ENCODE peak calls at places on chromosomes 2 and 18, in eight cellular contexts. N is mesothelial cell of epicardium, T is psoas muscle, J is fibroblast of the conjunctiva, G is HEK293T, S is SW 1271, P is NCI-H2171 treated with DMSO at 0.1 percent for 48 hours, H is T47D. U is an unnamed sample.

GRCh38 chr18:8745355-8746014 is 40.1 kb downstream of the MTCL1 start:
- DNase-seq in N (no peak), T (no peak), J (no peak), G (no peak), S (no peak), P (no peak), H (no peak), U (no peak)

GRCh38 chr2:160387558-160388262 is 105.9 kb downstream of the RBMS1 start:
- DNase-seq in N (no peak), T (peak; percentile 74), J (peak; percentile 93), G (no peak), S (peak; percentile 60), P (no peak), H (no peak), U (no peak)

GRCh38 chr2:64670047-64670446 is 16.3 kb upstream of the SERTAD2 start:
- DNase-seq in N (no peak), T (no peak), J (no peak), G (no peak), S (no peak), P (no peak), H (no peak), U (no peak)

GRCh38 chr18:62436636-62437519 is 85.9 kb upstream of the ZCCHC2 start:
- DNase-seq in N (no peak), T (peak; percentile 92), J (peak; percentile 42), G (no peak), S (no peak), P (no peak), H (no peak), U (no peak)

GRCh38 chr18:13611616-13612110 is 114.7 kb downstream of the FAM210A start:
- DNase-seq in N (no peak), T (peak; percentile 44), J (no peak), G (no peak), S (no peak), P (no peak), H (no peak), U (no peak)

GRCh38 chr2:25787020-25787419 is 91.3 kb downstream of the ASXL2 start:
- DNase-seq in N (no peak), T (no peak), J (no peak), G (no peak), S (no peak), P (no peak), H (no peak), U (no peak)

GRCh38 chr2:25341753-25342371 is at the start of gene DNMT3A:
- DNase-seq in N (peak; percentile 68), T (peak; percentile 73), J (no peak), G (peak; percentile 72), S (peak; percentile 46), P (peak; percentile 45), H (peak; percentile 64), U (peak; percentile 77)

GRCh38 chr18:7370812-7371211 is 139.9 kb downstream of the LRRC30 start:
- DNase-seq in N (no peak), T (peak; percentile 59), J (no peak), G (no peak), S (no peak), P (no peak), H (no peak), U (no peak)

GRCh38 chr2:237026981-237027711 is 58.5 kb upstream of the COPS8 start:
- DNase-seq in N (peak; percentile 45), T (peak; percentile 77), J (peak; percentile 68), G (no peak), S (peak; percentile 69), P (peak; percentile 61), H (peak; percentile 33), U (peak; percentile 81)

GRCh38 chr18:12036201-12036751 is 55.0 kb downstream of the IMPA2 start:
- DNase-seq in N (no peak), T (no peak), J (no peak), G (no peak), S (no peak), P (no peak), H (no peak), U (no peak)

GRCh38 chr18:67525328-67526110 is 9.0 kb upstream of the DSEL start:
- DNase-seq in N (peak; percentile 34), T (peak; percentile 26), J (peak; percentile 98), G (no peak), S (peak; percentile 78), P (no peak), H (peak; percentile 15), U (peak; percentile 61)

GRCh38 chr2:157386747-157387146 is 57.1 kb downstream of the CYTIP start:
- DNase-seq in N (no peak), T (no peak), J (no peak), G (no peak), S (no peak), P (no peak), H (no peak), U (no peak)

GRCh38 chr2:178553047-178553446 is 72.8 kb downstream of the PLEKHA3 start:
- DNase-seq in N (no peak), T (no peak), J (peak; percentile 59), G (no peak), S (peak; percentile 39), P (no peak), H (no peak), U (no peak)

GRCh38 chr2:8249191-8249590 is 432.7 kb upstream of the ID2 start:
- DNase-seq in N (no peak), T (peak; percentile 41), J (no peak), G (no peak), S (no peak), P (no peak), H (no peak), U (no peak)

GRCh38 chr2:211361383-211361782 is 805.0 kb downstream of the CPS1 start:
- DNase-seq in N (no peak), T (no peak), J (no peak), G (no peak), S (no peak), P (no peak), H (no peak), U (no peak)

GRCh38 chr2:239691720-239692119 is 290.9 kb upstream of the HDAC4 start:
- DNase-seq in N (no peak), T (no peak), J (no peak), G (no peak), S (no peak), P (no peak), H (no peak), U (no peak)

GRCh38 chr2:2566396-2567323 is 235.6 kb upstream of the MYT1L start:
- DNase-seq in N (no peak), T (no peak), J (no peak), G (no peak), S (no peak), P (no peak), H (no peak), U (no peak)